ENCODE peak calls at places on chromosome 6, in nine cellular contexts. J is osteoblast, P is SK-N-SH, C is neuronal stem cell, S is A549, U is PC-3, I is endothelial cell of umbilical vein, M is neural progenitor cell, Q is mesendoderm. O is an unnamed sample. For H3K4me1, the result is how much of the 10 kb centered on the place peaks cover.

GRCh38 chr6:151709329-151709728 is 98.2 kb upstream of the ESR1 start:
- DNase-seq in J (no peak), P (no peak), C (no peak), S (no peak), U (no peak), I (no peak), M (no peak), Q (no peak), O (no peak)

GRCh38 chr6:1952726-1953360 is 292.6 kb downstream of the GMDS start:
- DNase-seq in J (peak), P (no peak), C (no peak), S (peak), U (peak), I (no peak), M (no peak), Q (peak), O (no peak)

GRCh38 chr6:11950109-11950508 is 62.0 kb upstream of the HIVEP1 start:
- DNase-seq in J (no peak), P (no peak), C (no peak), S (no peak), U (no peak), I (no peak), M (no peak), Q (no peak), O (no peak)

GRCh38 chr6:19834858-19835257 is 2.3 kb upstream of the ID4 start:
- DNase-seq in J (no peak), P (no peak), C (no peak), S (no peak), U (peak), I (no peak), M (no peak), Q (peak), O (no peak)

GRCh38 chr6:356828-357251 is 34.7 kb upstream of the IRF4 start:
- DNase-seq in J (no peak), P (no peak), C (no peak), S (no peak), U (no peak), I (no peak), M (no peak), Q (no peak), O (no peak)

GRCh38 chr6:157314705-157315321 is 8.5 kb downstream of the TMEM242 start:
- DNase-seq in J (peak), P (peak), C (peak), S (peak), U (peak), I (peak), M (peak), Q (peak), O (peak)

GRCh38 chr6:129860901-129861665 is at the start of gene TMEM244:
- DNase-seq in J (no peak), P (no peak), C (no peak), S (no peak), U (peak), I (no peak), M (no peak), Q (peak), O (no peak)

GRCh38 chr6:41936073-41936837 is 5.4 kb downstream of the CCND3 start:
- DNase-seq in J (peak), P (peak), C (peak), S (peak), U (peak), I (peak), M (peak), Q (peak), O (peak)

GRCh38 chr6:3775906-3776305 is 24.4 kb upstream of the PXDC1 start:
- DNase-seq in J (no peak), P (no peak), C (no peak), S (no peak), U (no peak), I (no peak), M (no peak), Q (no peak), O (no peak)

GRCh38 chr6:2534406-2535139 is 216.1 kb downstream of the MYLK4 start:
- DNase-seq in J (no peak), P (no peak), C (no peak), S (no peak), U (no peak), I (peak), M (no peak), Q (peak), O (no peak)

GRCh38 chr6:39191236-39191930 is 37.9 kb downstream of the KCNK5 start:
- DNase-seq in J (no peak), P (no peak), C (no peak), S (no peak), U (no peak), I (no peak), M (no peak), Q (no peak), O (no peak)

DNA sequence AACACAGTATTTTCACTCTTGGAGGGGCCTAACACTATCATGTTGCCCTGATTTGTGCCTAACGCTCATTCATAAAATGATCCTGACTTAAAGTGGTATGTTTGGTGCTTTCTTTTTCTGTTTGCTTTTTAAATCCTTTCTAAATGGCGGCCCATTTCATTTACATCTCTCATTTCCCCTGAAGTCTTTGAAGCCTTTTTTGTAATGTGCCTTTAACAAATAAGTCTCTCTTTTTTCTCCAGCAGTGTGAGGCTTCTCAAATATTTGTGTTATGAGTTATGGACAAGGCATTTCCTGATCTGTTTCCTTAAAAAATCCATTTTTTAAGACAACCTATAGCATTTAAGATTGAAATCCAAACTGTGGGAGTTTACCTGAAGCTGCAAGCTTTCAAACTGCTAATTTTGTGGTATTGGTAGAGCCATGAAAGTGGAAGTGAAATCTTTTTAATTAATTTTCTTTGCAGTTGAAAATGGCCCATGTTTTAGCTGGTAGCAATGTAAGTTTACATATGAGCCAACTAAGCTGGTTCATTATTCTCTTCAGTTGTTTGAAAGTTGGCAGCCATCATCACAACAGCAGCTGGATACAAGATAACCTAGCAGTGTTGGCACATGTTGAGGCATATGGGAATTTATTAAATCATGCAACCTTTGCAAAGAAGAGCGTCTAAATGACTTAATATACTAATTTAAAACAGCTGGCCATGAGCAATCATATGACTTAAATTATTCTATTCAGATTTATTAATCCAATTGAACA is 469.7 kb downstream of the CDKAL1 start:
- DNase-seq in J (peak), P (peak), C (no peak), S (peak), U (peak), I (peak), M (no peak), Q (no peak), O (no peak)
- H3K27ac ChIP-seq in J (peak), P (peak), C (no peak), S (peak), U (peak), I (peak), M (no peak), Q (no peak), O (peak)

DNA sequence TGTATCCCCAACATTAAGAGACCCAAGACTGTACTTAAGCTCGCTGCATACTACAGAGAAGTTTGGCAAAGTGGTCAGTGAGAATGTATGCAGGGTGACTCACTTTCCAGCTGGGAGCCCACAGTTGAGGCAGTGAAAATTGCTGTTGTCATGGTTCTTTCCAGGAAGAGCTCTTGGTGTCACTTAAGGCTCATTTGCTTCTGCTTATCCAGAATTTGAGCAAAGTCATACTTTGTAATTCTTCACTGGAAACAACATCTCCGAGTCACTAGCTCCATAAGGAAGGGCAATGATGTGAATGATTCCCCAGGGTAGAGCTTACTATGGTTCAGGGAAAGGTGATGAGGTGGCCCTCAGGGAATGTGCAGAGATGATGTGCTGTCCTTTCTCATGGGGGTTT is 65.4 kb upstream of the FBXL4 start:
- DNase-seq in J (peak), P (no peak), C (no peak), S (peak), U (peak), I (no peak), M (no peak), Q (peak), O (no peak)
- H3K4me2 ChIP-seq in J (peak), P (peak), C (no peak), S (peak), U (peak), I (no peak), M (no peak), Q (no peak), O (no peak)

GRCh38 chr6:36224918-36225461 is 28.4 kb downstream of the BRPF3 start:
- DNase-seq in J (no peak), P (peak), C (no peak), S (no peak), U (peak), I (peak), M (no peak), Q (no peak), O (no peak)
- H3K4me1 ChIP-seq in J (under half), P (under half), C (under half), S (under half), U (under half), I (under half), M (under half), Q (under half), O (under half)

GRCh38 chr6:16930432-16930831 is 169.2 kb upstream of the ATXN1 start:
- DNase-seq in J (no peak), P (no peak), C (no peak), S (no peak), U (no peak), I (no peak), M (no peak), Q (no peak), O (no peak)
- H3K27ac ChIP-seq in J (no peak), P (peak), C (no peak), S (no peak), U (no peak), I (no peak), M (no peak), Q (no peak), O (no peak)

GRCh38 chr6:31763617-31763940 is 1.1 kb downstream of the SAPCD1 start:
- DNase-seq in J (peak), P (no peak), C (peak), S (peak), U (peak), I (peak), M (peak), Q (peak), O (no peak)

GRCh38 chr6:31764239-31764638 is 1.8 kb downstream of the SAPCD1 start:
- DNase-seq in J (peak), P (no peak), C (no peak), S (no peak), U (no peak), I (no peak), M (no peak), Q (no peak), O (no peak)

GRCh38 chr6:31762356-31762755 is at the start of gene SAPCD1:
- DNase-seq in J (peak), P (no peak), C (no peak), S (no peak), U (no peak), I (no peak), M (no peak), Q (no peak), O (no peak)

GRCh38 chr6:31761343-31761742 is 1.1 kb upstream of the SAPCD1 start:
- DNase-seq in J (peak), P (no peak), C (no peak), S (no peak), U (no peak), I (no peak), M (no peak), Q (no peak), O (no peak)

GRCh38 chr6:31762878-31763616 is 591 bp downstream of the SAPCD1 start:
- DNase-seq in J (peak), P (no peak), C (no peak), S (no peak), U (no peak), I (no peak), M (no peak), Q (no peak), O (no peak)
- H3K4me2 ChIP-seq in J (no peak), P (no peak), C (peak), S (no peak), U (no peak), I (no peak), M (peak), Q (no peak), O (no peak)

DNA sequence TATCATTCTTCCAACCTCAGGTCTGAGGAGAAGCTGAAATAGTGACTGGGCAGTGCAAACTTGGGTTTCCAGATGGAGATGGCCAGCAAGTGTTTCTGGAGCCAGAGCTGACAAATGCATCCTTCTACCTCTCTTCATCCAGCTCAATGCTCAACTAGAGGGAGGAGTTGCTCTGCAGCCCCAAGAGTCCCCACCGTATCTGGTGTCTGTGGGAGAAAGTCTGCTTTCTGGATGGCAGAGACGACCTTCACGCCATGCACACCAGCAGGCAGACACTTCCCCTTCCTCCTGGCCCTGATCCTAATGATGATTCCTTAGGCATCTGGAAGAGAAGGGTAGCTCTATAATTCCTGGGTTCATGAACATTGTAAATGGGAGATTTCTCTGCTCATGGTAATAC is 127.4 kb upstream of the SPACA1 start:
- DNase-seq in J (peak), P (no peak), C (no peak), S (no peak), U (no peak), I (no peak), M (no peak), Q (no peak), O (peak)
- H3K4me1 ChIP-seq in J (under half), P (under half), C (under half), S (under half), U (under half), I (under half), M (under half), Q (under half), O (half or more)

GRCh38 chr6:115706981-115707380 is 353.7 kb downstream of the FRK start:
- DNase-seq in J (no peak), P (no peak), C (no peak), S (no peak), U (no peak), I (no peak), M (no peak), Q (no peak), O (no peak)
- H3K27ac ChIP-seq in J (no peak), P (no peak), C (no peak), S (no peak), U (no peak), I (no peak), M (no peak), Q (no peak), O (no peak)

DNA sequence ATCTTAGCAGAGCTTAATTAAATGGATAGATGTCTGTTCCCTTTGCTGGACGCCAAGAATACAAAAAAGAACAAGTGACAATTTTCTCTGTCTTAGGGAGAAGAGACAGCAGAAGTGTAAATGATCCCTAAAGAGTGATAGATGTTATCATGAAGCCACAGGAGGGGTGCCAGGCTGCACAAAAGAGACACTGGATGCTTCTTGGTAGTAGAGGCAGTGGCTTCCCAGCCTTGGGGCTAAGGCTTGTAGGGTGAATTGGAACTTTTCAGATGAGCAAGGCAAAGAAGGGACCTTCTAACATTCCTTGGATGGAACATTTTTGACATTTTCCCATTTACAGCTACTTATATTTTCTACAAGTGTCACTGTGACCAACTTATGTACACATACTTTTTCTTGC is 58.0 kb downstream of the CCN2 start:
- DNase-seq in J (no peak), P (no peak), C (no peak), S (no peak), U (no peak), I (no peak), M (no peak), Q (no peak), O (no peak)
- H3K4me2 ChIP-seq in J (no peak), P (no peak), C (no peak), S (no peak), U (no peak), I (no peak), M (no peak), Q (no peak), O (no peak)

DNA sequence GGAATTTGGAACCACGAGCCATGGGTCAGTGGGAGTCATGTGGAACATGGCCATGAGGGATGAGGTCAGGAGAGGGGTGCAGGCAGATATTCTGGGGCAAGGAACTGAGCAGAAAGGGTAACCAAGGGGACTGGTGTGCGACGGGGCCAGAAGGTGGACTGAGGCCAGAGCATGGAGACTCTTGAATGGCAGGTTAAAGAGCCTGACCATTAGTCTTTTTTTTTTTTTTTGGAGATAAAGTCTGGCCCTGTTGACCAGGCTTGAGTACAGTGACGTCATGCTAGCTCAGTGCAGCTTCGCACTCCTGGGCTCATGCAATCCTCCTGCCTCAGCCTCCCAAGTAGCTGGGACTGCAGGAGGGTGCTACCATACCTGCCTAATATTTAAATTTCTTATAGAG is 64.0 kb downstream of the RREB1 start:
- DNase-seq in J (no peak), P (no peak), C (no peak), S (no peak), U (no peak), I (no peak), M (no peak), Q (no peak), O (no peak)
- H3K4me1 ChIP-seq in J (half or more), P (under half), C (under half), S (under half), U (under half), I (under half), M (under half), Q (under half), O (under half)